ENCODE peak calls at places on chromosomes 4 and X, in seven cellular contexts. I is transverse colon, Q is GM23338, A is K562, M is stomach, V is suprapubic skin, Z is H1. S is an unnamed sample.

GRCh38 chr4:73541251-73541650 is 59.7 kb downstream of the AFM start:
- DNase-seq in I (no peak), Q (no peak), A (no peak), M (no peak), V (no peak), Z (no peak), S (no peak)

GRCh38 chr4:154368060-154368459 is 123.5 kb downstream of the DCHS2 start:
- DNase-seq in I (no peak), Q (no peak), A (no peak), M (no peak), V (no peak), Z (no peak), S (no peak)

GRCh38 chrX:48958635-48959094 is 1.3 kb upstream of the OTUD5 start:
- DNase-seq in I (peak), Q (peak), A (no peak), M (peak), V (no peak), Z (no peak), S (peak)

GRCh38 chr4:26717332-26717731 is 133.4 kb downstream of the TBC1D19 start:
- DNase-seq in I (no peak), Q (no peak), A (no peak), M (no peak), V (no peak), Z (no peak), S (no peak)

GRCh38 chrX:151970661-151971060 is 3.8 kb downstream of the GABRE start:
- DNase-seq in I (peak), Q (no peak), A (no peak), M (peak), V (peak), Z (no peak), S (peak)

GRCh38 chr4:109947457-109947856 is 34.8 kb downstream of the EGF start:
- DNase-seq in I (no peak), Q (no peak), A (no peak), M (no peak), V (no peak), Z (no peak), S (no peak)

GRCh38 chr4:536351-536972 is 37.5 kb downstream of the PIGG start:
- DNase-seq in I (no peak), Q (no peak), A (no peak), M (no peak), V (peak), Z (no peak), S (peak)

GRCh38 chr4:171648926-171649325 is 164.3 kb upstream of the GALNTL6 start:
- DNase-seq in I (no peak), Q (peak), A (no peak), M (no peak), V (no peak), Z (no peak), S (no peak)

GRCh38 chr4:148355442-148356123 is 86.6 kb downstream of the NR3C2 start:
- DNase-seq in I (no peak), Q (no peak), A (no peak), M (no peak), V (no peak), Z (no peak), S (no peak)

GRCh38 chrX:68824565-68825125 is 4.2 kb upstream of the EFNB1 start:
- DNase-seq in I (no peak), Q (no peak), A (no peak), M (no peak), V (no peak), Z (no peak), S (no peak)

DNA sequence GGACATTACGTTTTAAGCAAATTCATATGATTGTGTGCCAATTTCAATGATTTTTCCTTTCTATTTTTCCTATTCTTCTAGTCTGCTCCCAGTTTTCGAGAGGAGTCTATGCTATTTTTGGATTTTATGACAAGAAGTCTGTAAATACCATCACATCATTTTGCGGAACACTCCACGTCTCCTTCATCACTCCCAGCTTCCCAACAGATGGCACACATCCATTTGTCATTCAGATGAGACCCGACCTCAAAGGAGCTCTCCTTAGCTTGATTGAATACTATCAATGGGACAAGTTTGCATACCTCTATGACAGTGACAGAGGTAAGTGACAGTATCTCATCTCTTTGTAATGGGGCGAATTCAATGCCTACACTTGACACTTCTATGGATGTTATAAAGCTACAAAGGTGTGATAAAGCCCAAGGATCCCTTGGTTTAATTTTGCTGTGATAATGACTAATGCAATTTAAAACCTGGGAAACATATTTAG is 83.0 kb downstream of the GRIA2 start:
- DNase-seq in I (no peak), Q (peak), A (no peak), M (no peak), V (no peak), Z (no peak), S (no peak)
- TF ChIP-seq POLR2AphosphoS5 in I (no peak), Q (no peak), A (no peak), M (no peak), V (no peak), Z (no peak), S (no peak)

DNA sequence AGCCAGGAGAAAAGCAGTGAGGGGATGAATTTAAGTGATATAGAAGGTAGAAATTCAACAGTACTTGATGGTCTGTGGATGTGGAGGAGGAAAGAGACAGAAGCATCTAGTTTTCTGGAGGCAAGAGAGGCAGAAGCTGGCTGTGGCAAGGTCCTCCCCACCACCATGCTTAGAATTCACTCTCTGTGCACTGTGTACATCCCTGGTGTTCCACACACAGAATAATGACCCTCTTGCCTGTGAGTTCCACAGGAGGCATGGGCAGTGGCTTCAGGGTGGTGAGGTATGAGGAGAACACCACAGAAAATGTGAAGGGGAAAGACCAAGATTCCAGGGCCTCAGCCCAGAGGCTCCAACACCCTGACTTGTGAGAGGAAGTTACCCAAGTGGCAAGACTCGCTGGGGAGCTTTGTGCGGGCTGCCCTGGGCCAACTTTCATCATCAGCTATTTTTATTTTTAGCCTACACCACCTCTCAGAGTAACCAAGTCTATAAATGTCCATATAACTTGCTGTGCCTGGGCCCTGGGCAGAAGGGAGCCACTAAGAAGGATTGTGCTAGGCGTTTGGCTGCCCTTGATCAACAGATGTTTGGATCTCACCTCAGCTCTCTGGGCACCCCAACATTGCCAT is 7.8 kb upstream of the INTS6L start:
- DNase-seq in I (no peak), Q (no peak), A (no peak), M (no peak), V (no peak), Z (no peak), S (no peak)
- H3K27ac ChIP-seq in I (no peak), Q (no peak), A (no peak), M (no peak), V (no peak), Z (no peak), S (no peak)

GRCh38 chr4:140706276-140706625 is 49.9 kb downstream of the TBC1D9 start:
- DNase-seq in I (no peak), Q (no peak), A (no peak), M (no peak), V (no peak), Z (no peak), S (no peak)
- TF ChIP-seq CTCF in I (no peak), Q (no peak), A (no peak), M (no peak), V (no peak), Z (no peak), S (no peak)

DNA sequence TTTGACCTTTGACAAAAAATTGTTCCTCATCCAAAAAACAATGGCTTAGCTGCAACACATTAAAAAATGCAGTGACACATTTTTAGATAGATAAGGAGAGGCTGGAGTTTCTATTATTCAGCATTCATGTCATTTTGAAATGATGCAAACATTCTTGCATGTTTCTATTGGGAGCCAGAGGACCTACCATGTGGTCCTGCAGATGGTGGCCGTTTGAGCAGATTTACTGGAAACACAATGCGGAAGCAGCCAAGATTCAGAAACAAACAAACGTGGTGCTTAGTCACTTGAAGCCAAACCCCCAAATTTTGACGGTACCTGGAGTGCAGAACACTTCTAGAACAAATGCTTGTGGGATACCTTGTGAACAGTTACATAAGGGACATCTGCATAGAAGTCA is 456.7 kb downstream of the PCDH18 start:
- DNase-seq in I (no peak), Q (no peak), A (no peak), M (no peak), V (no peak), Z (no peak), S (no peak)
- TF ChIP-seq POLR2AphosphoS5 in I (no peak), Q (no peak), A (no peak), M (no peak), V (no peak), Z (no peak), S (no peak)

GRCh38 chr4:20287246-20287645 is 35.5 kb downstream of the SLIT2 start:
- DNase-seq in I (no peak), Q (no peak), A (no peak), M (no peak), V (no peak), Z (no peak), S (no peak)
- H3K27ac ChIP-seq in I (no peak), Q (no peak), A (no peak), M (no peak), V (no peak), Z (no peak), S (no peak)

GRCh38 chr4:78556655-78557054 is 5.1 kb downstream of the ANXA3 start:
- DNase-seq in I (no peak), Q (no peak), A (no peak), M (no peak), V (no peak), Z (no peak), S (no peak)

GRCh38 chr4:78552398-78553396 is 1.1 kb downstream of the ANXA3 start:
- DNase-seq in I (no peak), Q (peak), A (no peak), M (no peak), V (no peak), Z (peak), S (no peak)

GRCh38 chr4:78553526-78554060 is 2.0 kb downstream of the ANXA3 start:
- DNase-seq in I (no peak), Q (no peak), A (no peak), M (no peak), V (no peak), Z (no peak), S (no peak)

DNA sequence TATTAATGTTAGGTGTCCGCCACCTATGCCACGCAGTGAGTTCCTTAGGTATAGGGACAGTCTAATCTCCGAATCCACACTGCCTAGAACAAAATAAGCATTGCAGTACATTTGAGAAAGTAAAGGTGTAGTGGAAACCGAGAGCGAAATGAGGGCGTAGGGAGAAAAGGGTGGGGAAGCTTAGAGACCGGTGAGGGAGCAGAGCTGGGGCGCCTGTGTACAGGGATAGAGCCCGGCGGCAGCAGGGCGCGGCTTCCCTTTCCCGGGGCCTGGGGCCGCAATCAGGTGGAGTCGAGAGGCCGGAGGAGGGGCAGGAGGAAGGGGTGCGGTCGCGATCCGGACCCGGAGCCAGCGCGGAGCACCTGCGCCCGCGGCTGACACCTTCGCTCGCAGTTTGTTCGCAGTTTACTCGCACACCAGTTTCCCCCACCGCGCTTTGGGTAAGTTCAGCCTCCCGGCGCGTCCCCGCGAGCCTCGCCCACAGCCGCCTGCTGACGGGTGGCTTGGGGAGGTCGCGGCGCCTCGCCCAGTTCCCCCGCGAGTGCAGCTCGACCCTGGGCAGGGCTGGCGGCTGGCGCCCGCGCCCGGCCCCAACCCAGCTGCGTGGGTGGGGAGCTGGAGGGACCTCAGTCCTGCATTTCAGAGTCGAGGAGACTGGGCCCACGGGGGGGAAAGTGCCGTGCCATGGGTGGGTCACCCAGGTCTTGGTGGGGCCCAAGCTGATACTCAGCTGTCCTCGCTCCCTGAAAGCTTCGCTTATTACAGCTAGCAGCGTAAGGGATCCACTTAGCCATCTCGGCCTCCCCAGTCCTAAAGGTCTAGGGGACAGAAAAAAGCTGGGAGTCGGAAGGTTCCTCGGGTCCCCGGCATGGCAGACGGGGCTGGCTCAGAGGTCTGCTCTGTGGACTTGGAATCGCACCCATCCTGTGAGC is at the start of gene ANXA3:
- DNase-seq in I (peak), Q (peak), A (peak), M (peak), V (no peak), Z (no peak), S (peak)
- TF ChIP-seq CTCF in I (no peak), Q (no peak), A (no peak), M (no peak), V (no peak), Z (no peak), S (no peak)

S was measured in breast epithelium.